ENCODE peak calls at places on chromosome 16, in four cellular contexts. Y is BE2C, S is heart right ventricle, W is IMR-90. M is an unnamed sample. For H3K9me3, the result is how much of the 10 kb centered on the place peaks cover.

GRCh38 chr16:73565263-73565662 is 517.3 kb upstream of the ZFHX3 start:
- DNase-seq in Y (no peak), W (no peak), S (no peak), M (no peak)

GRCh38 chr16:19879241-19879792 is 5.3 kb downstream of the GPRC5B start:
- DNase-seq in W (peak), S (no peak), Y (peak), M (no peak)

GRCh38 chr16:1319041-1319440 is 9.6 kb downstream of the UBE2I start:
- DNase-seq in W (no peak), S (no peak), Y (peak), M (no peak)

GRCh38 chr16:30585022-30585399 is 486 bp downstream of the ZNF785 start:
- DNase-seq in W (no peak), Y (no peak), S (no peak), M (peak)

GRCh38 chr16:27824786-27825185 is 238.7 kb downstream of the GSG1L start:
- DNase-seq in Y (no peak), S (no peak), W (no peak), M (no peak)

GRCh38 chr16:54077412-54077821 is 209.2 kb downstream of the IRX3 start:
- DNase-seq in W (peak), S (no peak), Y (no peak), M (peak)

GRCh38 chr16:30748634-30749445 is 615 bp downstream of the PHKG2 start:
- DNase-seq in S (peak), W (peak), Y (peak), M (peak)

GRCh38 chr16:4381072-4381934 is 9.7 kb downstream of the VASN start:
- DNase-seq in W (no peak), S (peak), Y (peak), M (no peak)

GRCh38 chr16:87472142-87472778 is 20.6 kb downstream of the ZCCHC14 start:
- DNase-seq in W (no peak), S (no peak), Y (no peak), M (no peak)

GRCh38 chr16:86051376-86052114 is 152.6 kb downstream of the IRF8 start:
- DNase-seq in S (no peak), W (no peak), Y (no peak), M (no peak)

GRCh38 chr16:83143788-83144187 is 517.0 kb downstream of the CDH13 start:
- DNase-seq in W (peak), S (no peak), Y (no peak), M (no peak)

GRCh38 chr16:49458221-49458620 is 84.6 kb downstream of the C16orf78 start:
- DNase-seq in W (no peak), Y (no peak), S (no peak), M (no peak)

GRCh38 chr16:87056083-87056482 is 261.1 kb downstream of the C16orf95 start:
- DNase-seq in Y (no peak), S (no peak), W (peak), M (peak)

GRCh38 chr16:87765473-87765775 is 362 bp downstream of the KLHDC4 start:
- DNase-seq in Y (no peak), S (peak), W (peak), M (peak)

GRCh38 chr16:24309222-24309905 is 53.2 kb downstream of the CACNG3 start:
- DNase-seq in Y (peak), W (peak), S (no peak), M (peak)

GRCh38 chr16:21301168-21301894 is 23.2 kb upstream of the CRYM start:
- DNase-seq in Y (peak), S (peak), W (peak), M (peak)

GRCh38 chr16:65956100-65956499 is 410.4 kb upstream of the CDH5 start:
- DNase-seq in Y (no peak), S (no peak), W (no peak), M (no peak)

GRCh38 chr16:69399361-69399760 is 13.6 kb upstream of the TERF2 start:
- DNase-seq in S (no peak), Y (no peak), W (peak), M (peak)

GRCh38 chr16:54026456-54026855 is 260.1 kb downstream of the IRX3 start:
- DNase-seq in W (peak), S (no peak), Y (no peak), M (peak)

GRCh38 chr16:69463876-69464275 is 39.5 kb downstream of the CYB5B start:
- DNase-seq in Y (no peak), S (no peak), W (no peak), M (no peak)

GRCh38 chr16:56999409-57000270 is 10.3 kb downstream of the NLRC5 start:
- DNase-seq in S (no peak), W (no peak), Y (no peak), M (peak)

GRCh38 chr16:85750021-85750826 is 672 bp downstream of the C16orf74 start:
- DNase-seq in Y (peak), W (peak), S (peak), M (no peak)

GRCh38 chr16:49986351-49987124 is 38.5 kb upstream of the CNEP1R1 start:
- DNase-seq in Y (no peak), S (no peak), W (peak), M (peak)

GRCh38 chr16:11296706-11297491 is 15.8 kb upstream of the PRM1 start:
- DNase-seq in Y (no peak), S (no peak), W (no peak), M (no peak)

GRCh38 chr16:30546115-30546514 is 11.5 kb upstream of the ZNF747 start:
- DNase-seq in Y (no peak), W (no peak), S (no peak), M (no peak)

GRCh38 chr16:50685456-50686058 is 4.4 kb upstream of the SNX20 start:
- DNase-seq in W (no peak), Y (no peak), S (no peak), M (no peak)

GRCh38 chr16:82229800-82230619 is 60.0 kb upstream of the MPHOSPH6 start:
- DNase-seq in S (peak), W (peak), Y (peak), M (peak)

GRCh38 chr16:87845213-87845612 is 24.1 kb downstream of the SLC7A5 start:
- DNase-seq in W (no peak), Y (no peak), S (no peak), M (peak)

GRCh38 chr16:87465306-87465705 is 27.5 kb downstream of the ZCCHC14 start:
- DNase-seq in Y (peak), S (peak), W (peak), M (peak)

GRCh38 chr16:54522596-54522995 is 236.0 kb upstream of the IRX3 start:
- DNase-seq in W (no peak), S (no peak), Y (no peak), M (no peak)

GRCh38 chr16:69132424-69133252 is at the start of the genes CHTF8 and UTP4:
- DNase-seq in Y (peak), S (peak), W (peak), M (peak)

GRCh38 chr16:85870159-85870558 is 28.8 kb upstream of the IRF8 start:
- DNase-seq in W (no peak), Y (no peak), S (no peak), M (no peak)

GRCh38 chr16:30902070-30902972 is 5.9 kb downstream of the CTF1 start:
- DNase-seq in Y (peak), S (peak), W (peak), M (peak)

GRCh38 chr16:11263737-11264136 is 5.4 kb downstream of the TNP2 start:
- DNase-seq in W (no peak), Y (no peak), S (no peak), M (no peak)

GRCh38 chr16:11218324-11218962 is 37.6 kb downstream of the SOCS1 start:
- DNase-seq in S (no peak), Y (no peak), W (peak), M (no peak)

GRCh38 chr16:24850289-24850931 is 4.6 kb downstream of the SLC5A11 start:
- DNase-seq in Y (no peak), W (peak), S (no peak), M (peak)

GRCh38 chr16:84992700-84993075 is 18.6 kb downstream of the ZDHHC7 start:
- DNase-seq in W (no peak), S (no peak), Y (no peak), M (no peak)

GRCh38 chr16:67594256-67594915 is 32.1 kb downstream of the CTCF start:
- DNase-seq in W (no peak), S (no peak), Y (no peak), M (no peak)

GRCh38 chr16:86723699-86724098 is 145.3 kb downstream of the FOXL1 start:
- DNase-seq in Y (no peak), S (no peak), W (no peak), M (no peak)

DNA sequence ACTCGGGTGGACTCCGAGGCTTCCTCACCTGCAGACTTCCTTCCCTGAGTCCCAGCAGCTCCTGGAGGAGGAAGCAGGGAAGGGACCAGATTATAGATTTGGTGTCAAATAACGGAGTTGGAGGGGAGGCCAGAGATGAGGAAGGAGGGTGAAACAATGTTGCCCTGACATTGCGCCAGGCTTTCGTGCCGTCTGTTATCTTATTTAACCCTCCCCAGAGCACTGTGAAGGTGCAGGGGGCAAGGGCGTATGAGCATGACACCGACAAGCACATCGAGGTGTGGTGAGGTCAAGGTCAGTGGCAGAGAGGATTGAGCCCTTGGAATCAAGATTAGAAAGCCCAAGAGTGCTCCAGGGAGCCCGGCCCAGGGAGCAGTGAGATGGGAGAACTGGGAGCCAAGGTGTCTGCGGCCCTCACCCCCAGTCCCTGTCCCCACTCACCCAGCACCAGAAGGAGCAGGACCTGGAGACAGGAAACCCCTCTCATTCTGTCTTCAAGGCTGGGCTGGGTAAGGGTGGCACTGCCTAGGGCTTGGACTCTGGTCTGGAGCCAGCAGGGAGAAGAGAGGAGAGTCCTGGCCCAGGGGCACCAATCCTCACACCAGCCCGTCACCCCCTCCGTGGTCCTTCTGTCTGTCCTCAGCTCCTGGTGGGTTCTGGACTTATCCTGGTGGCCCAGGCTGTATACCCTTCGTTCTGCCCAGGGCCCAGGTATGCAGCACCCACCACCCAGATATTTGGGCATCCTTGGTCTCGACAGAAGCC is 1.1 kb downstream of the PRSS33 start:
- DNase-seq in Y (no peak), S (no peak), W (no peak), M (no peak)
- H3K4me3 ChIP-seq in Y (no peak), S (no peak), W (no peak), M (no peak)

DNA sequence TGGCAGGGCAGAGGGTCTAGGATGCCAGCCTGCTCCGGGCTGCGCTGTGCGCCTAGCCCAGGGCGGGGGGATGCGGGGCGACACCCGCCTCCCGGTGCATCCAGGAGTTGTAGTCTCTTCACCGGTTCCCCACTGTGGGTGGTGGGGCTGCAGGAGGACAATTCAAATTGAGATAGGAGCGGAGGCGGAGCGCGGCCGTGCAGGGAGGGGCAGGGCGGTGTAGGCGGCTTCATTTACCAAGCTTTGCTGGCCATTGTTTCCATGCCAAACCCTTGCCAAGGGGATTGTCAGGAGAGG is 2047.4 kb downstream of the TP53TG3F start:
- DNase-seq in Y (no peak), S (no peak), W (no peak), M (no peak)
- H3K9me3 ChIP-seq in Y (under half), S (under half), W (under half), M (under half)

GRCh38 chr16:55655709-55656694 is at the start of gene SLC6A2:
- DNase-seq in Y (peak), S (peak), W (no peak), M (peak)

GRCh38 chr16:55653106-55653505 is 2.7 kb upstream of the SLC6A2 start:
- DNase-seq in S (no peak), W (no peak), Y (no peak), M (no peak)

GRCh38 chr16:55657616-55658015 is 1.8 kb downstream of the SLC6A2 start:
- DNase-seq in Y (no peak), S (no peak), W (no peak), M (no peak)

GRCh38 chr16:55656695-55657092 is 906 bp downstream of the SLC6A2 start:
- DNase-seq in S (no peak), W (no peak), Y (peak), M (no peak)

DNA sequence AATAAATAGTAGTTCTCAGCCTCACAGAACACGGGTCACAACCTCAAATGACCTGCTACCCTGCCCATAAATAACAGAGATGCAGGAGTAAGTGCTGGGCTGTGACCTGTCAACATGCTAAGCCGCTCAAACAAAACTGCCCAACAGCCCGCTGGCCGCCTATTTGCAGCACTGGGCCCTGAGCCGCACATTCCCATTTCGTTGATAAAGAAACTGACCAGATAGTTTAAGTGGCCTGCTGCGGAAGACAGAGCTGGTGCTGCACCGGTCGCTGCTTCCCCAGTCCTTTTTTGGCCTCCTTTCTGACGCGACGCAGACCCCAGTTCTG is 443 bp upstream of the SLC6A2 start:
- DNase-seq in W (no peak), S (no peak), Y (no peak), M (no peak)
- H3K4me3 ChIP-seq in W (no peak), S (peak), Y (peak), M (no peak)

DNA sequence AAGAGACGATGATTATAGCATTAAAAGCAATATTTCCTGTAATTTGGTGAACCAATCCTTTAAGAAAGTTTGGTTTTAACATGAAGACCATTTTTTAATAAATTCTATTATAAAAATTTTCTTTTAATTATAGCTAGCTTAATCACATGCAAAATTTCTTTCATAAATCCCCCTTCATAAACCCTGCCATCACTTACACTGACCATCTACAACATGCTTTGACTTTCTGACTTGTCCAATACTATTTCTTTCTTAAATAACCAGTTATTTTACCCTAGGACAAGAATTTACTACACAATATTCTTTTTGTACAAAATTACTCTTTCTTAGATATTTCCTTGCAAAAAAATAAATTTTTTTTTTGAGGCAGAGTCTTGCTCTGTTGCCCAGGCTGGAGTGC is 1334.8 kb downstream of the CDH11 start:
- DNase-seq in W (no peak), Y (no peak), S (no peak), M (no peak)
- H3K9me3 ChIP-seq in W (under half), Y (under half), S (under half), M (under half)